ENCODE peak calls at places on chromosomes 3 and 15, in nine cellular contexts. One of them, this sample, is unnamed.

GRCh38 chr3:81788650-81789049 is 27.2 kb upstream of the GBE1 start:
- DNase-seq in kidney: no peak
- DNase-seq in omental fat pad: no peak
- DNase-seq in uterus: no peak
- DNase-seq in stomach: no peak
- DNase-seq in activated CD8-positive, alpha-beta T cell treated with anti-CD3 and anti-CD28 coated beads for 36 hours: no peak
- DNase-seq in heart right ventricle: no peak
- DNase-seq in fibroblast of pulmonary artery: no peak
- DNase-seq in neural crest cell: no peak
- DNase-seq in this sample: peak

GRCh38 chr3:15121936-15122335 is 23.0 kb upstream of the RBSN start:
- DNase-seq in heart right ventricle: no peak
- DNase-seq in omental fat pad: no peak
- DNase-seq in uterus: no peak
- DNase-seq in activated CD8-positive, alpha-beta T cell treated with anti-CD3 and anti-CD28 coated beads for 36 hours: no peak
- DNase-seq in neural crest cell: no peak
- DNase-seq in stomach: no peak
- DNase-seq in kidney: no peak
- DNase-seq in fibroblast of pulmonary artery: no peak
- DNase-seq in this sample: no peak

GRCh38 chr15:82540055-82540983 is at the start of gene RPS17:
- DNase-seq in omental fat pad: peak
- DNase-seq in activated CD8-positive, alpha-beta T cell treated with anti-CD3 and anti-CD28 coated beads for 36 hours: peak
- DNase-seq in kidney: peak
- DNase-seq in stomach: peak
- DNase-seq in heart right ventricle: peak
- DNase-seq in neural crest cell: peak
- DNase-seq in uterus: peak
- DNase-seq in fibroblast of pulmonary artery: peak
- DNase-seq in this sample: peak

GRCh38 chr15:101675015-101675414 is 22.8 kb upstream of the TM2D3 start:
- DNase-seq in stomach: no peak
- DNase-seq in heart right ventricle: no peak
- DNase-seq in kidney: no peak
- DNase-seq in activated CD8-positive, alpha-beta T cell treated with anti-CD3 and anti-CD28 coated beads for 36 hours: no peak
- DNase-seq in neural crest cell: no peak
- DNase-seq in fibroblast of pulmonary artery: peak
- DNase-seq in omental fat pad: no peak
- DNase-seq in uterus: no peak
- DNase-seq in this sample: no peak

GRCh38 chr3:143562789-143563188 is 285.5 kb downstream of the SLC9A9 start:
- DNase-seq in neural crest cell: no peak
- DNase-seq in heart right ventricle: no peak
- DNase-seq in fibroblast of pulmonary artery: no peak
- DNase-seq in activated CD8-positive, alpha-beta T cell treated with anti-CD3 and anti-CD28 coated beads for 36 hours: no peak
- DNase-seq in kidney: no peak
- DNase-seq in uterus: no peak
- DNase-seq in stomach: no peak
- DNase-seq in omental fat pad: no peak
- DNase-seq in this sample: no peak

GRCh38 chr3:127264292-127264691 is 23.6 kb downstream of the PRR20G start:
- DNase-seq in activated CD8-positive, alpha-beta T cell treated with anti-CD3 and anti-CD28 coated beads for 36 hours: no peak
- DNase-seq in omental fat pad: no peak
- DNase-seq in uterus: no peak
- DNase-seq in stomach: no peak
- DNase-seq in kidney: no peak
- DNase-seq in fibroblast of pulmonary artery: no peak
- DNase-seq in heart right ventricle: no peak
- DNase-seq in neural crest cell: no peak
- DNase-seq in this sample: no peak

GRCh38 chr3:132432639-132433038 is 15.3 kb downstream of the DNAJC13 start:
- DNase-seq in activated CD8-positive, alpha-beta T cell treated with anti-CD3 and anti-CD28 coated beads for 36 hours: peak
- DNase-seq in uterus: no peak
- DNase-seq in fibroblast of pulmonary artery: peak
- DNase-seq in kidney: no peak
- DNase-seq in neural crest cell: no peak
- DNase-seq in heart right ventricle: no peak
- DNase-seq in stomach: no peak
- DNase-seq in omental fat pad: no peak
- DNase-seq in this sample: no peak

GRCh38 chr3:183984337-183984736 is 33.3 kb downstream of the ABCC5 start:
- DNase-seq in neural crest cell: no peak
- DNase-seq in kidney: no peak
- DNase-seq in stomach: no peak
- DNase-seq in activated CD8-positive, alpha-beta T cell treated with anti-CD3 and anti-CD28 coated beads for 36 hours: no peak
- DNase-seq in omental fat pad: no peak
- DNase-seq in fibroblast of pulmonary artery: no peak
- DNase-seq in heart right ventricle: no peak
- DNase-seq in uterus: no peak
- DNase-seq in this sample: no peak

GRCh38 chr3:115698851-115699535 is 75.7 kb downstream of the GAP43 start:
- DNase-seq in uterus: no peak
- DNase-seq in neural crest cell: no peak
- DNase-seq in fibroblast of pulmonary artery: peak
- DNase-seq in omental fat pad: no peak
- DNase-seq in heart right ventricle: no peak
- DNase-seq in stomach: no peak
- DNase-seq in activated CD8-positive, alpha-beta T cell treated with anti-CD3 and anti-CD28 coated beads for 36 hours: no peak
- DNase-seq in kidney: no peak
- DNase-seq in this sample: no peak

GRCh38 chr3:170714562-170715535 is 129.0 kb upstream of the SLC7A14 start:
- DNase-seq in neural crest cell: no peak
- DNase-seq in kidney: no peak
- DNase-seq in heart right ventricle: no peak
- DNase-seq in omental fat pad: no peak
- DNase-seq in activated CD8-positive, alpha-beta T cell treated with anti-CD3 and anti-CD28 coated beads for 36 hours: no peak
- DNase-seq in fibroblast of pulmonary artery: peak
- DNase-seq in uterus: no peak
- DNase-seq in stomach: no peak
- DNase-seq in this sample: no peak

GRCh38 chr3:30611613-30612421 is 5.4 kb downstream of the TGFBR2 start:
- DNase-seq in neural crest cell: no peak
- DNase-seq in omental fat pad: no peak
- DNase-seq in kidney: no peak
- DNase-seq in uterus: no peak
- DNase-seq in fibroblast of pulmonary artery: peak
- DNase-seq in stomach: no peak
- DNase-seq in activated CD8-positive, alpha-beta T cell treated with anti-CD3 and anti-CD28 coated beads for 36 hours: no peak
- DNase-seq in heart right ventricle: no peak
- DNase-seq in this sample: no peak

GRCh38 chr3:102192575-102192974 is 242.2 kb upstream of the ZPLD1 start:
- DNase-seq in stomach: no peak
- DNase-seq in kidney: no peak
- DNase-seq in neural crest cell: no peak
- DNase-seq in uterus: no peak
- DNase-seq in heart right ventricle: no peak
- DNase-seq in fibroblast of pulmonary artery: no peak
- DNase-seq in omental fat pad: no peak
- DNase-seq in activated CD8-positive, alpha-beta T cell treated with anti-CD3 and anti-CD28 coated beads for 36 hours: no peak
- DNase-seq in this sample: no peak

GRCh38 chr3:167406876-167407492 is 26.9 kb upstream of the ZBBX start:
- DNase-seq in fibroblast of pulmonary artery: peak
- DNase-seq in kidney: no peak
- DNase-seq in omental fat pad: no peak
- DNase-seq in stomach: peak
- DNase-seq in neural crest cell: peak
- DNase-seq in heart right ventricle: no peak
- DNase-seq in activated CD8-positive, alpha-beta T cell treated with anti-CD3 and anti-CD28 coated beads for 36 hours: peak
- DNase-seq in uterus: no peak
- DNase-seq in this sample: peak

GRCh38 chr3:42216820-42217416 is 49.1 kb downstream of the CCK start:
- DNase-seq in fibroblast of pulmonary artery: peak
- DNase-seq in uterus: no peak
- DNase-seq in kidney: no peak
- DNase-seq in heart right ventricle: no peak
- DNase-seq in stomach: no peak
- DNase-seq in omental fat pad: no peak
- DNase-seq in neural crest cell: no peak
- DNase-seq in activated CD8-positive, alpha-beta T cell treated with anti-CD3 and anti-CD28 coated beads for 36 hours: peak
- DNase-seq in this sample: no peak

GRCh38 chr3:179196098-179196497 is 47.9 kb downstream of the PIK3CA start:
- DNase-seq in uterus: no peak
- DNase-seq in activated CD8-positive, alpha-beta T cell treated with anti-CD3 and anti-CD28 coated beads for 36 hours: peak
- DNase-seq in fibroblast of pulmonary artery: peak
- DNase-seq in kidney: no peak
- DNase-seq in heart right ventricle: no peak
- DNase-seq in stomach: no peak
- DNase-seq in omental fat pad: no peak
- DNase-seq in neural crest cell: no peak
- DNase-seq in this sample: peak

GRCh38 chr15:66682865-66683264 is 19.2 kb upstream of the SMAD6 start:
- DNase-seq in uterus: no peak
- DNase-seq in omental fat pad: no peak
- DNase-seq in stomach: no peak
- DNase-seq in neural crest cell: no peak
- DNase-seq in heart right ventricle: no peak
- DNase-seq in activated CD8-positive, alpha-beta T cell treated with anti-CD3 and anti-CD28 coated beads for 36 hours: no peak
- DNase-seq in fibroblast of pulmonary artery: no peak
- DNase-seq in kidney: no peak
- DNase-seq in this sample: no peak

GRCh38 chr3:78986702-78987101 is 781.1 kb downstream of the ROBO1 start:
- DNase-seq in omental fat pad: no peak
- DNase-seq in uterus: no peak
- DNase-seq in kidney: no peak
- DNase-seq in activated CD8-positive, alpha-beta T cell treated with anti-CD3 and anti-CD28 coated beads for 36 hours: no peak
- DNase-seq in heart right ventricle: no peak
- DNase-seq in fibroblast of pulmonary artery: no peak
- DNase-seq in stomach: no peak
- DNase-seq in neural crest cell: no peak
- DNase-seq in this sample: no peak

GRCh38 chr3:78990164-78990563 is 777.6 kb downstream of the ROBO1 start:
- DNase-seq in kidney: no peak
- DNase-seq in neural crest cell: no peak
- DNase-seq in activated CD8-positive, alpha-beta T cell treated with anti-CD3 and anti-CD28 coated beads for 36 hours: no peak
- DNase-seq in heart right ventricle: no peak
- DNase-seq in uterus: no peak
- DNase-seq in fibroblast of pulmonary artery: no peak
- DNase-seq in stomach: no peak
- DNase-seq in omental fat pad: no peak
- DNase-seq in this sample: no peak

GRCh38 chr3:78992400-78992799 is 775.4 kb downstream of the ROBO1 start:
- DNase-seq in stomach: no peak
- DNase-seq in fibroblast of pulmonary artery: no peak
- DNase-seq in kidney: no peak
- DNase-seq in omental fat pad: no peak
- DNase-seq in activated CD8-positive, alpha-beta T cell treated with anti-CD3 and anti-CD28 coated beads for 36 hours: no peak
- DNase-seq in heart right ventricle: no peak
- DNase-seq in uterus: no peak
- DNase-seq in neural crest cell: no peak
- DNase-seq in this sample: no peak

GRCh38 chr3:78991656-78992055 is 776.1 kb downstream of the ROBO1 start:
- DNase-seq in heart right ventricle: no peak
- DNase-seq in omental fat pad: no peak
- DNase-seq in stomach: no peak
- DNase-seq in kidney: no peak
- DNase-seq in activated CD8-positive, alpha-beta T cell treated with anti-CD3 and anti-CD28 coated beads for 36 hours: no peak
- DNase-seq in fibroblast of pulmonary artery: no peak
- DNase-seq in uterus: no peak
- DNase-seq in neural crest cell: no peak
- DNase-seq in this sample: no peak

DNA sequence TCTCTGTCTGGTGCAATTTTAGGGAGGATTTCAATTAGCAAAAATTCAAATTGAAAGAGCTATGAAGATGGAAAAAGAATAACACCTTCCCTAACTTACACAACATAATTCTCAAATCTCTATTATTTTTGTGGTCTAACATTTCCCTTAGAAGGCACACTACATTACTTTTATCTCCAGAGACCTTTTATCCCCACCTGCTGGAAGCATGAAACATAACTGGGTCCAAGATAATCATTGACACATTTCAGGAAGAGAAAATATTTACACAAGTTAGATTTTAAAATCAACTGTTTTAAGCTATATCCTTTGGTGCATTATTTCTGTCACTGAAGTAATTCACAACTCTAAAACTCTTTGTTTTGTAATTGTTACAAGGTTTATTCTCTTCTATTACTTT is 779.5 kb downstream of the ROBO1 start:
- DNase-seq in heart right ventricle: no peak
- DNase-seq in activated CD8-positive, alpha-beta T cell treated with anti-CD3 and anti-CD28 coated beads for 36 hours: no peak
- DNase-seq in fibroblast of pulmonary artery: peak
- DNase-seq in neural crest cell: no peak
- DNase-seq in kidney: no peak
- DNase-seq in omental fat pad: no peak
- DNase-seq in uterus: no peak
- DNase-seq in stomach: no peak
- DNase-seq in this sample: no peak
- TF ChIP-seq CTCF in heart right ventricle: no peak
- TF ChIP-seq CTCF in activated CD8-positive, alpha-beta T cell treated with anti-CD3 and anti-CD28 coated beads for 36 hours: no peak
- TF ChIP-seq CTCF in fibroblast of pulmonary artery: peak
- TF ChIP-seq CTCF in neural crest cell: peak
- TF ChIP-seq CTCF in kidney: no peak
- TF ChIP-seq CTCF in omental fat pad: no peak
- TF ChIP-seq CTCF in uterus: no peak
- TF ChIP-seq CTCF in stomach: peak
- TF ChIP-seq CTCF in this sample: no peak

GRCh38 chr3:141875893-141876380 is 506 bp upstream of the ATP1B3 start:
- DNase-seq in omental fat pad: peak
- DNase-seq in fibroblast of pulmonary artery: peak
- DNase-seq in uterus: peak
- DNase-seq in heart right ventricle: peak
- DNase-seq in activated CD8-positive, alpha-beta T cell treated with anti-CD3 and anti-CD28 coated beads for 36 hours: peak
- DNase-seq in stomach: peak
- DNase-seq in neural crest cell: peak
- DNase-seq in kidney: peak
- DNase-seq in this sample: no peak
- TF ChIP-seq CTCF in omental fat pad: no peak
- TF ChIP-seq CTCF in fibroblast of pulmonary artery: no peak
- TF ChIP-seq CTCF in uterus: no peak
- TF ChIP-seq CTCF in heart right ventricle: no peak
- TF ChIP-seq CTCF in activated CD8-positive, alpha-beta T cell treated with anti-CD3 and anti-CD28 coated beads for 36 hours: no peak
- TF ChIP-seq CTCF in stomach: no peak
- TF ChIP-seq CTCF in neural crest cell: no peak
- TF ChIP-seq CTCF in kidney: no peak
- TF ChIP-seq CTCF in this sample: no peak

GRCh38 chr3:195117978-195118581 is 152.9 kb downstream of the XXYLT1 start:
- DNase-seq in neural crest cell: no peak
- DNase-seq in activated CD8-positive, alpha-beta T cell treated with anti-CD3 and anti-CD28 coated beads for 36 hours: no peak
- DNase-seq in omental fat pad: no peak
- DNase-seq in stomach: peak
- DNase-seq in fibroblast of pulmonary artery: no peak
- DNase-seq in kidney: no peak
- DNase-seq in uterus: no peak
- DNase-seq in heart right ventricle: no peak
- DNase-seq in this sample: no peak
- TF ChIP-seq CTCF in neural crest cell: peak
- TF ChIP-seq CTCF in activated CD8-positive, alpha-beta T cell treated with anti-CD3 and anti-CD28 coated beads for 36 hours: no peak
- TF ChIP-seq CTCF in omental fat pad: no peak
- TF ChIP-seq CTCF in stomach: no peak
- TF ChIP-seq CTCF in fibroblast of pulmonary artery: peak
- TF ChIP-seq CTCF in kidney: no peak
- TF ChIP-seq CTCF in uterus: peak
- TF ChIP-seq CTCF in heart right ventricle: no peak
- TF ChIP-seq CTCF in this sample: no peak

DNA sequence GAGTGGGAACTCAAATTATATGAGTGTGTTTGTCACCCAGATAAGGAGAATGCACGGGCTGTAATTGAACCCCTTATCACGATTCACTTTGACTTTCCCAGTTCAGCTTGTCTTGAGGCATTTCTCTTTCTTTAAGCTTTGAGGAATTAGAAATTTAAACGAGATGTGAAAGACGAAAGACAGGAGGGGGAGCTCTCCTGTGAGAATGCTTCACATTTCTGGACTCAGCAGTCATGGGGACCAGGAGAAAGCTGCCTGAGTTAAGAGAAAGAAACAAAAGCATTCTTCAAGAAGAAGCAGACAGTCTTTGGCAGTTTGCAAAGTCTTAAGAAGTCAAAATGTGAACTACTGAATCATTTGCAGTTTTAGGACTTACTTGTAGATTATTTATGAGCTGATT is 205.6 kb downstream of the NECTIN3 start:
- DNase-seq in neural crest cell: no peak
- DNase-seq in activated CD8-positive, alpha-beta T cell treated with anti-CD3 and anti-CD28 coated beads for 36 hours: no peak
- DNase-seq in uterus: no peak
- DNase-seq in heart right ventricle: no peak
- DNase-seq in kidney: no peak
- DNase-seq in omental fat pad: no peak
- DNase-seq in fibroblast of pulmonary artery: peak
- DNase-seq in stomach: no peak
- DNase-seq in this sample: no peak
- TF ChIP-seq CTCF in neural crest cell: no peak
- TF ChIP-seq CTCF in activated CD8-positive, alpha-beta T cell treated with anti-CD3 and anti-CD28 coated beads for 36 hours: no peak
- TF ChIP-seq CTCF in uterus: no peak
- TF ChIP-seq CTCF in heart right ventricle: no peak
- TF ChIP-seq CTCF in kidney: no peak
- TF ChIP-seq CTCF in omental fat pad: no peak
- TF ChIP-seq CTCF in fibroblast of pulmonary artery: peak
- TF ChIP-seq CTCF in stomach: no peak
- TF ChIP-seq CTCF in this sample: no peak